ENCODE peak calls at places on chromosomes 4 and X, in six cellular contexts. G is CD4-positive, alpha-beta T cell; M is tibial nerve; Z is NCI-H1694 treated with DMSO at 0.1 percent for 48 hours; T is H7; P is stimulated activated CD8-positive, alpha-beta memory T cell treated with anti-CD3 and anti-CD28 coated beads, Interleukin-4, amount 100 ng/mL, for 48 hours. D is an unnamed sample.

GRCh38 chr4:14529653-14530052 is 472.6 kb upstream of the CPEB2 start:
- DNase-seq in G (no peak), M (no peak), Z (no peak), T (peak), P (no peak), D (no peak)

GRCh38 chr4:40189997-40190396 is 6.8 kb upstream of the RHOH start:
- DNase-seq in G (no peak), M (no peak), Z (no peak), T (no peak), P (no peak), D (no peak)

GRCh38 chr4:45741897-45742296 is 382.0 kb downstream of the GABRG1 start:
- DNase-seq in G (no peak), M (no peak), Z (no peak), T (no peak), P (no peak), D (no peak)

GRCh38 chr4:99087887-99088484 is 602 bp downstream of the ADH5 start:
- DNase-seq in G (no peak), M (peak), Z (peak), T (no peak), P (peak), D (no peak)

GRCh38 chr4:7713757-7714156 is 225.9 kb downstream of the AFAP1 start:
- DNase-seq in G (no peak), M (no peak), Z (no peak), T (no peak), P (no peak), D (no peak)

GRCh38 chr4:73019462-73020047 is 50.0 kb downstream of the COX18 start:
- DNase-seq in G (no peak), M (peak), Z (peak), T (peak), P (no peak), D (peak)

GRCh38 chr4:114136067-114136466 is 156.6 kb upstream of the ARSJ start:
- DNase-seq in G (no peak), M (no peak), Z (no peak), T (no peak), P (no peak), D (no peak)

GRCh38 chr4:8082517-8083055 is 76.0 kb downstream of the ABLIM2 start:
- DNase-seq in G (no peak), M (no peak), Z (no peak), T (no peak), P (no peak), D (no peak)

GRCh38 chr4:8688041-8688907 is 95.7 kb downstream of the CPZ start:
- DNase-seq in G (no peak), M (no peak), Z (no peak), T (peak), P (peak), D (peak)

GRCh38 chr4:20050768-20051167 is 200.9 kb upstream of the SLIT2 start:
- DNase-seq in G (no peak), M (no peak), Z (no peak), T (no peak), P (no peak), D (no peak)

GRCh38 chrX:23048806-23049573 is 49.2 kb downstream of the DDX53 start:
- DNase-seq in G (no peak), M (no peak), Z (no peak), T (no peak), P (no peak), D (no peak)

GRCh38 chrX:106894978-106895452 is 8.1 kb downstream of the RIPPLY1 start:
- DNase-seq in G (no peak), M (no peak), Z (no peak), T (no peak), P (no peak), D (peak)

GRCh38 chrX:48802813-48803261 is 970 bp downstream of the HDAC6 start:
- DNase-seq in G (no peak), M (no peak), Z (no peak), T (no peak), P (no peak), D (no peak)

GRCh38 chr4:100591156-100591876 is 73.5 kb upstream of the EMCN start:
- DNase-seq in G (no peak), M (peak), Z (peak), T (no peak), P (no peak), D (no peak)

GRCh38 chr4:104971458-104971857 is 175.2 kb upstream of the TET2 start:
- DNase-seq in G (no peak), M (no peak), Z (no peak), T (no peak), P (no peak), D (no peak)

GRCh38 chr4:188722911-188723310 is 583.7 kb downstream of the TRIML1 start:
- DNase-seq in G (no peak), M (no peak), Z (no peak), T (no peak), P (no peak), D (no peak)

GRCh38 chr4:76554630-76555029 is 119.6 kb downstream of the SHROOM3 start:
- DNase-seq in G (no peak), M (no peak), Z (no peak), T (no peak), P (no peak), D (no peak)

GRCh38 chrX:72304877-72305276 is 837 bp downstream of the CITED1 start:
- DNase-seq in G (no peak), M (no peak), Z (no peak), T (peak), P (no peak), D (no peak)